ENCODE peak calls at places on chromosomes 4 and X, in eight cellular contexts. One of them, this sample, is unnamed.

GRCh38 chrX:108468486-108468885 is 28.8 kb downstream of the COL4A5 start:
- DNase-seq in endothelial cell: no peak
- DNase-seq in lower leg skin: no peak
- DNase-seq in NB4: no peak
- DNase-seq in prostate gland: no peak
- DNase-seq in epithelial cell of esophagus: no peak
- DNase-seq in sigmoid colon: no peak
- DNase-seq in thoracic aorta: no peak
- DNase-seq in this sample: no peak

GRCh38 chr4:104971458-104971857 is 175.2 kb upstream of the TET2 start:
- DNase-seq in endothelial cell: no peak
- DNase-seq in lower leg skin: no peak
- DNase-seq in NB4: no peak
- DNase-seq in prostate gland: peak
- DNase-seq in epithelial cell of esophagus: peak
- DNase-seq in sigmoid colon: no peak
- DNase-seq in thoracic aorta: no peak
- DNase-seq in this sample: no peak

GRCh38 chrX:1592128-1592862 is 891 bp downstream of the AKAP17A start:
- DNase-seq in endothelial cell: peak
- DNase-seq in lower leg skin: peak
- DNase-seq in NB4: peak
- DNase-seq in prostate gland: no peak
- DNase-seq in epithelial cell of esophagus: peak
- DNase-seq in sigmoid colon: no peak
- DNase-seq in thoracic aorta: no peak
- DNase-seq in this sample: no peak

GRCh38 chr4:113006632-113007031 is 42.8 kb upstream of the ANK2 start:
- DNase-seq in endothelial cell: no peak
- DNase-seq in lower leg skin: no peak
- DNase-seq in NB4: no peak
- DNase-seq in prostate gland: no peak
- DNase-seq in epithelial cell of esophagus: no peak
- DNase-seq in sigmoid colon: no peak
- DNase-seq in thoracic aorta: no peak
- DNase-seq in this sample: no peak

GRCh38 chr4:8837181-8837811 is 34.3 kb downstream of the HMX1 start:
- DNase-seq in endothelial cell: no peak
- DNase-seq in lower leg skin: peak
- DNase-seq in NB4: no peak
- DNase-seq in prostate gland: no peak
- DNase-seq in epithelial cell of esophagus: no peak
- DNase-seq in sigmoid colon: peak
- DNase-seq in thoracic aorta: no peak
- DNase-seq in this sample: peak

GRCh38 chr4:708631-708933 is 3.0 kb downstream of the PCGF3 start:
- DNase-seq in endothelial cell: no peak
- DNase-seq in lower leg skin: no peak
- DNase-seq in NB4: no peak
- DNase-seq in prostate gland: no peak
- DNase-seq in epithelial cell of esophagus: no peak
- DNase-seq in sigmoid colon: peak
- DNase-seq in thoracic aorta: no peak
- DNase-seq in this sample: no peak

GRCh38 chr4:38177792-38178665 is 217.8 kb downstream of the PTTG2 start:
- DNase-seq in endothelial cell: no peak
- DNase-seq in lower leg skin: peak
- DNase-seq in NB4: peak
- DNase-seq in prostate gland: peak
- DNase-seq in epithelial cell of esophagus: peak
- DNase-seq in sigmoid colon: peak
- DNase-seq in thoracic aorta: no peak
- DNase-seq in this sample: no peak

GRCh38 chr4:42104521-42104920 is 47.9 kb downstream of the BEND4 start:
- DNase-seq in endothelial cell: no peak
- DNase-seq in lower leg skin: no peak
- DNase-seq in NB4: peak
- DNase-seq in prostate gland: no peak
- DNase-seq in epithelial cell of esophagus: peak
- DNase-seq in sigmoid colon: no peak
- DNase-seq in thoracic aorta: no peak
- DNase-seq in this sample: no peak

GRCh38 chrX:29478336-29479069 is 736.9 kb upstream of the MAGEB2 start:
- DNase-seq in endothelial cell: peak
- DNase-seq in lower leg skin: no peak
- DNase-seq in NB4: peak
- DNase-seq in prostate gland: no peak
- DNase-seq in epithelial cell of esophagus: peak
- DNase-seq in sigmoid colon: no peak
- DNase-seq in thoracic aorta: no peak
- DNase-seq in this sample: no peak

GRCh38 chrX:19683817-19684216 is 168.5 kb upstream of the MAP3K15 start:
- DNase-seq in endothelial cell: no peak
- DNase-seq in lower leg skin: no peak
- DNase-seq in NB4: no peak
- DNase-seq in prostate gland: no peak
- DNase-seq in epithelial cell of esophagus: no peak
- DNase-seq in sigmoid colon: no peak
- DNase-seq in thoracic aorta: no peak
- DNase-seq in this sample: no peak

GRCh38 chr4:153467154-153467896 is 1.2 kb downstream of the TMEM131L start:
- DNase-seq in endothelial cell: peak
- DNase-seq in lower leg skin: no peak
- DNase-seq in NB4: peak
- DNase-seq in prostate gland: peak
- DNase-seq in epithelial cell of esophagus: peak
- DNase-seq in sigmoid colon: peak
- DNase-seq in thoracic aorta: no peak
- DNase-seq in this sample: no peak

GRCh38 chr4:152172146-152172545 is 363.7 kb downstream of the FBXW7 start:
- DNase-seq in endothelial cell: no peak
- DNase-seq in lower leg skin: no peak
- DNase-seq in NB4: no peak
- DNase-seq in prostate gland: no peak
- DNase-seq in epithelial cell of esophagus: no peak
- DNase-seq in sigmoid colon: no peak
- DNase-seq in thoracic aorta: no peak
- DNase-seq in this sample: no peak

GRCh38 chr4:181711387-181711786 is 531.8 kb upstream of the TENM3 start:
- DNase-seq in endothelial cell: no peak
- DNase-seq in lower leg skin: no peak
- DNase-seq in NB4: no peak
- DNase-seq in prostate gland: no peak
- DNase-seq in epithelial cell of esophagus: no peak
- DNase-seq in sigmoid colon: no peak
- DNase-seq in thoracic aorta: no peak
- DNase-seq in this sample: no peak

GRCh38 chrX:138890491-138890890 is 179.0 kb upstream of the FGF13 start:
- DNase-seq in endothelial cell: no peak
- DNase-seq in lower leg skin: no peak
- DNase-seq in NB4: no peak
- DNase-seq in prostate gland: no peak
- DNase-seq in epithelial cell of esophagus: peak
- DNase-seq in sigmoid colon: no peak
- DNase-seq in thoracic aorta: no peak
- DNase-seq in this sample: no peak

GRCh38 chr4:13399257-13399656 is 84.9 kb downstream of the RAB28 start:
- DNase-seq in endothelial cell: no peak
- DNase-seq in lower leg skin: no peak
- DNase-seq in NB4: no peak
- DNase-seq in prostate gland: no peak
- DNase-seq in epithelial cell of esophagus: peak
- DNase-seq in sigmoid colon: no peak
- DNase-seq in thoracic aorta: no peak
- DNase-seq in this sample: no peak

GRCh38 chrX:9182041-9182440 is 148.1 kb upstream of the FAM9B start:
- DNase-seq in endothelial cell: no peak
- DNase-seq in lower leg skin: no peak
- DNase-seq in NB4: no peak
- DNase-seq in prostate gland: no peak
- DNase-seq in epithelial cell of esophagus: peak
- DNase-seq in sigmoid colon: no peak
- DNase-seq in thoracic aorta: no peak
- DNase-seq in this sample: no peak

GRCh38 chr4:69830529-69831269 is 29.2 kb downstream of the SULT1E1 start:
- DNase-seq in endothelial cell: no peak
- DNase-seq in lower leg skin: no peak
- DNase-seq in NB4: peak
- DNase-seq in prostate gland: peak
- DNase-seq in epithelial cell of esophagus: peak
- DNase-seq in sigmoid colon: no peak
- DNase-seq in thoracic aorta: no peak
- DNase-seq in this sample: no peak

GRCh38 chr4:25838526-25838925 is 24.3 kb downstream of the SEL1L3 start:
- DNase-seq in endothelial cell: no peak
- DNase-seq in lower leg skin: no peak
- DNase-seq in NB4: no peak
- DNase-seq in prostate gland: no peak
- DNase-seq in epithelial cell of esophagus: no peak
- DNase-seq in sigmoid colon: no peak
- DNase-seq in thoracic aorta: no peak
- DNase-seq in this sample: no peak
- TF ChIP-seq CTCF in endothelial cell: no peak
- TF ChIP-seq CTCF in lower leg skin: no peak
- TF ChIP-seq CTCF in NB4: no peak
- TF ChIP-seq CTCF in prostate gland: no peak
- TF ChIP-seq CTCF in epithelial cell of esophagus: no peak
- TF ChIP-seq CTCF in sigmoid colon: no peak
- TF ChIP-seq CTCF in thoracic aorta: no peak
- TF ChIP-seq CTCF in this sample: no peak

DNA sequence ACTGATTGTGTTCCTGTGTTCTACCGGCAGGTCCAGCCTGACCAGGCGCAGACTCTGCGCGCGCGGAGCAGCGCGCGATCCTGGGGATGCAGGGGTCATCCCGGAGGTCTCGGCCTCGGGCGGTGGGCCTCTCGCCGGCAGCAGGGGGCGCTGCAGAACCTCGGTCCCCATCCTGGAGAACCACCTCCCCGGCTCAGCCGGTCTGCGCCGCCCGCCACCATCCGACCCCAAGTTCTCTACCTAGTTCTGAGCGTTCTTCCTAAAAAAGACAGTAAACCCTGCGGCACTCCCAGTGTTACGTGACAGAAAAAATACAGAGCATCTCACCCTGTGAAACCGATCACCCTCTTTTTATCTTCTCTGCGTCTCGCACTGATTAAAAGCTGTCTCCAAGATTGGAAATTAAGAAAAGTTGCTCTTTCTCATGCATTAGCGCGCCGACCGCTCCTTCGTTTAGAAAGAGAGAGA is 1.6 kb downstream of the TRPC3 start:
- DNase-seq in endothelial cell: peak
- DNase-seq in lower leg skin: peak
- DNase-seq in NB4: no peak
- DNase-seq in prostate gland: peak
- DNase-seq in epithelial cell of esophagus: peak
- DNase-seq in sigmoid colon: peak
- DNase-seq in thoracic aorta: no peak
- DNase-seq in this sample: peak
- TF ChIP-seq CTCF in endothelial cell: peak
- TF ChIP-seq CTCF in lower leg skin: no peak
- TF ChIP-seq CTCF in NB4: peak
- TF ChIP-seq CTCF in prostate gland: peak
- TF ChIP-seq CTCF in epithelial cell of esophagus: peak
- TF ChIP-seq CTCF in sigmoid colon: peak
- TF ChIP-seq CTCF in thoracic aorta: peak
- TF ChIP-seq CTCF in this sample: peak

DNA sequence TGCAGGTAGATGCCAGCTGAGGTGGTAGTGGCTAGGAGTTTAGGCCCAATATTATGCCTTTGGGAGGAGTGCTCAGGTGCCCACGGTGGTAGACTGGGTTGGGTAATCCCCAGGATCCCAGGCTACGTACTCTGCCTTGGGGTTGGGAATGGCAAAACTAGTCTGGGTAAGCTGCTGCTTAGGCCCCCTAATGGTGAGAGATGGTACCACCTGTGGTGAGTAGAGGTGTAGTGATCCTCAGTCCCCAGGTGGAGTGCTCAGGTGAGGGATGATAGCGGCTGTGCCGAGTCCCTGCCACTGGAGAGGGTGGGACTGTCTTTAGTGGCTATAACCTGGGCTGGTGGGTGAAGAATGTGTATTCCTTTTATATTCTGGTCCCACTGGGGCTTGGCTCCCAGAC is 75.2 kb downstream of the IL1RAPL2 start:
- DNase-seq in endothelial cell: peak
- DNase-seq in lower leg skin: no peak
- DNase-seq in NB4: no peak
- DNase-seq in prostate gland: no peak
- DNase-seq in epithelial cell of esophagus: no peak
- DNase-seq in sigmoid colon: peak
- DNase-seq in thoracic aorta: no peak
- DNase-seq in this sample: no peak
- TF ChIP-seq CTCF in endothelial cell: no peak
- TF ChIP-seq CTCF in lower leg skin: no peak
- TF ChIP-seq CTCF in NB4: peak
- TF ChIP-seq CTCF in prostate gland: no peak
- TF ChIP-seq CTCF in epithelial cell of esophagus: no peak
- TF ChIP-seq CTCF in sigmoid colon: no peak
- TF ChIP-seq CTCF in thoracic aorta: no peak
- TF ChIP-seq CTCF in this sample: peak

GRCh38 chrX:17553451-17553850 is 178.5 kb downstream of the NHS start:
- DNase-seq in endothelial cell: no peak
- DNase-seq in lower leg skin: no peak
- DNase-seq in NB4: no peak
- DNase-seq in prostate gland: peak
- DNase-seq in epithelial cell of esophagus: peak
- DNase-seq in sigmoid colon: no peak
- DNase-seq in thoracic aorta: no peak
- DNase-seq in this sample: no peak

GRCh38 chrX:17552251-17552650 is 177.3 kb downstream of the NHS start:
- DNase-seq in endothelial cell: no peak
- DNase-seq in lower leg skin: no peak
- DNase-seq in NB4: no peak
- DNase-seq in prostate gland: no peak
- DNase-seq in epithelial cell of esophagus: peak
- DNase-seq in sigmoid colon: no peak
- DNase-seq in thoracic aorta: no peak
- DNase-seq in this sample: no peak

GRCh38 chrX:17547658-17548057 is 172.7 kb downstream of the NHS start:
- DNase-seq in endothelial cell: no peak
- DNase-seq in lower leg skin: peak
- DNase-seq in NB4: no peak
- DNase-seq in prostate gland: no peak
- DNase-seq in epithelial cell of esophagus: peak
- DNase-seq in sigmoid colon: peak
- DNase-seq in thoracic aorta: no peak
- DNase-seq in this sample: no peak

GRCh38 chrX:17549005-17549685 is 174.1 kb downstream of the NHS start:
- DNase-seq in endothelial cell: no peak
- DNase-seq in lower leg skin: peak
- DNase-seq in NB4: no peak
- DNase-seq in prostate gland: no peak
- DNase-seq in epithelial cell of esophagus: no peak
- DNase-seq in sigmoid colon: no peak
- DNase-seq in thoracic aorta: no peak
- DNase-seq in this sample: no peak

DNA sequence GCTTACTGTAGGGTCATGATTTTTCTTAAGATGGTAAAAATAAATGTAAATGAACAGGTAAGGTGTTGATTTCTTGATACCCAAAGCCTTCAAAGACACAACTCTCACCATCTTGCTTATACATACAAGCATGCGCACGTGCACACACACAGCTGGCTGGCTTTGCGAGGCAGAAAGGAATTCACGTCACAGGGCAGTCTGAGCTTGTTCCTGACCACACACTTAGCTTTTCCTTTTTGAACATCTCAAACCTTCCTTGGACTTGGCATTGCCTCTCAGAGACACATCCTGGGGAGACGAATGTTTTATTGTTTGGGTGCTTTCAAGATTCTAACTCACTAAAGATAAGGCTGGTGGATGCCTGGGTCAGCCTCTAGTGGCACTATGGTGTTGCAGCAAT is 175.0 kb downstream of the NHS start:
- DNase-seq in endothelial cell: no peak
- DNase-seq in lower leg skin: peak
- DNase-seq in NB4: no peak
- DNase-seq in prostate gland: no peak
- DNase-seq in epithelial cell of esophagus: peak
- DNase-seq in sigmoid colon: no peak
- DNase-seq in thoracic aorta: no peak
- DNase-seq in this sample: no peak
- TF ChIP-seq CTCF in endothelial cell: no peak
- TF ChIP-seq CTCF in lower leg skin: no peak
- TF ChIP-seq CTCF in NB4: no peak
- TF ChIP-seq CTCF in prostate gland: no peak
- TF ChIP-seq CTCF in epithelial cell of esophagus: peak
- TF ChIP-seq CTCF in sigmoid colon: no peak
- TF ChIP-seq CTCF in thoracic aorta: no peak
- TF ChIP-seq CTCF in this sample: no peak